ENCODE peak calls at places on chromosome 7, in five cellular contexts. Z, I, S, V and G are unnamed samples.
A peak's percentile ranks its signal among the peaks of the same experiment; 100 is the strongest.

GRCh38 chr7:29019275-29019820 is 61.2 kb upstream of the TRIL start:
- DNase-seq in V (no peak), S (no peak), Z (no peak), I (peak; percentile 8), G (peak; percentile 50)

GRCh38 chr7:129828078-129828762 is 124.5 kb downstream of the UBE2H start:
- DNase-seq in S (no peak), I (no peak), V (no peak), Z (no peak), G (no peak)

GRCh38 chr7:54985405-54986360 is 33.1 kb upstream of the EGFR start:
- DNase-seq in V (no peak), S (peak; percentile 50), I (peak; percentile 98), Z (no peak), G (peak; percentile 85)

GRCh38 chr7:27346531-27347260 is 104.1 kb downstream of the EVX1 start:
- DNase-seq in I (peak; percentile 94), V (peak; percentile 46), Z (no peak), S (peak; percentile 68), G (peak; percentile 73)

GRCh38 chr7:47304727-47305719 is 276.9 kb downstream of the TNS3 start:
- DNase-seq in S (no peak), V (no peak), Z (no peak), I (no peak), G (no peak)

GRCh38 chr7:6252310-6252709 is 20.1 kb downstream of the CYTH3 start:
- DNase-seq in S (no peak), I (no peak), V (no peak), Z (no peak), G (peak; percentile 57)

GRCh38 chr7:128710391-128710930 is 28.7 kb upstream of the CALU start:
- DNase-seq in V (no peak), S (no peak), Z (no peak), I (peak; percentile 54), G (no peak)

GRCh38 chr7:6436385-6436685 is 11.4 kb downstream of the DAGLB start:
- DNase-seq in S (no peak), I (no peak), Z (no peak), V (no peak), G (peak; percentile 3)

GRCh38 chr7:138352570-138353461 is 107.2 kb upstream of the TRIM24 start:
- DNase-seq in I (no peak), V (no peak), Z (no peak), S (no peak), G (no peak)

GRCh38 chr7:27125986-27126394 is 4.6 kb downstream of the HOXA4 start:
- DNase-seq in V (no peak), Z (no peak), S (no peak), I (no peak), G (peak; percentile 78)

GRCh38 chr7:73851410-73852338 is 9.3 kb upstream of the TMEM270 start:
- DNase-seq in I (peak; percentile 99), S (peak; percentile 97), Z (no peak), V (no peak), G (peak; percentile 94)

GRCh38 chr7:127776776-127777390 is 124.9 kb downstream of the SND1 start:
- DNase-seq in I (no peak), V (no peak), Z (no peak), S (peak; percentile 58), G (peak; percentile 87)

GRCh38 chr7:77935652-77936348 is 137.2 kb downstream of the PHTF2 start:
- DNase-seq in Z (no peak), V (no peak), I (peak; percentile 19), S (no peak), G (no peak)

GRCh38 chr7:42671627-42672026 is 240.2 kb downstream of the C7orf25 start:
- DNase-seq in Z (no peak), V (no peak), I (peak; percentile 98), S (no peak), G (peak; percentile 25)

DNA sequence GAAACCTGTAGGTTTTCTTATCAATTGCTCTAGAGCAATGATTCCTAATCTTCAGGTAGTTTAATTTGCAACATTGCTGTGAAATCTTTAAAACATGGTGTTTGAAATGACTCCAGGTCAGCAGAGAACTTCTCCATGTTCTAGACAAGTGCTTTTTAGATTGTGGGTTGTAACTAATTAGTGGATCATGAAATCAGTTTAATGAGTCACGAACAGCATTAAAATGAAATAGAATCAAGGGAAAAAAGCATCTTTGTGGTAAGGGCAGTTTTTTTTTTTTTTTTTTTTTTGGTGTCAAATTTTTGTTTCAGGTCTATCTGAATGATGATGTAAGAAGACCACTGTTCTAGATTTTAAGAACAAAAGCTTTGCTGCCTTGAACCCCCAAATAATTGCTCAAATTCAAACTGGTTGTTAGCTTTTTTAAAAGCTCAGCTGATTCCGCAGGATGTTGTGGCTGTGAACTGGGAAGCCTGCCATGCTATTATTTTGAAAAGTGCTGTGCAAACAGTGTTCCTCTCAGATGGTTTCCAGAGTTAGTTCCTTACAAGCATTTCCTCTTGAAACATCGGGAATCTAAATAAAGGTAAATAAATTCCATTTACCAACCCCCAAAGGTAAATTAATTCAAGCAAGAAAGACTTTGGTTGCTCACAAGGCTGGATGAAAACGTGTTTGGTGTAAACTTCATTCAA is 13.1 kb upstream of the PDK4 start:
- DNase-seq in V (peak; percentile 57), S (no peak), Z (peak; percentile 73), I (peak; percentile 26), G (no peak)
- H3K4me3 ChIP-seq in V (peak overlapping the region; percentile 23), S (no peak overlapping the region), Z (no peak overlapping the region), I (no peak overlapping the region), G (peak overlapping the region; percentile 30)

GRCh38 chr7:108066486-108066885 is 63.5 kb upstream of the LAMB1 start:
- DNase-seq in V (no peak), Z (no peak), I (peak; percentile 93), S (no peak), G (no peak)
- H3K4me3 ChIP-seq in V (no peak overlapping the region), Z (no peak overlapping the region), I (no peak overlapping the region), S (no peak overlapping the region), G (no peak overlapping the region)

GRCh38 chr7:18341756-18342155 is 153.8 kb upstream of the HDAC9 start:
- DNase-seq in S (no peak), Z (no peak), I (no peak), V (no peak), G (no peak)

GRCh38 chr7:18338910-18339309 is 156.6 kb upstream of the HDAC9 start:
- DNase-seq in Z (no peak), S (no peak), V (no peak), I (no peak), G (no peak)

GRCh38 chr7:18343047-18343446 is 152.5 kb upstream of the HDAC9 start:
- DNase-seq in S (no peak), I (no peak), V (no peak), Z (no peak), G (no peak)

GRCh38 chr7:18337023-18337422 is 158.5 kb upstream of the HDAC9 start:
- DNase-seq in V (no peak), I (no peak), S (no peak), Z (no peak), G (no peak)

GRCh38 chr7:18337425-18337824 is 158.1 kb upstream of the HDAC9 start:
- DNase-seq in Z (no peak), S (no peak), I (no peak), V (no peak), G (no peak)
- H3K4me3 ChIP-seq in Z (no peak overlapping the region), S (no peak overlapping the region), I (no peak overlapping the region), V (no peak overlapping the region), G (no peak overlapping the region)

GRCh38 chr7:18755793-18756192 is 260.2 kb downstream of the HDAC9 start:
- DNase-seq in Z (no peak), S (no peak), I (no peak), V (no peak), G (no peak)

GRCh38 chr7:18756378-18757050 is 261.0 kb downstream of the HDAC9 start:
- DNase-seq in Z (no peak), V (no peak), S (no peak), I (no peak), G (no peak)

GRCh38 chr7:18754766-18755165 is 259.2 kb downstream of the HDAC9 start:
- DNase-seq in I (no peak), Z (no peak), V (no peak), S (no peak), G (no peak)

GRCh38 chr7:18760046-18760445 is 264.5 kb downstream of the HDAC9 start:
- DNase-seq in I (no peak), S (no peak), V (no peak), Z (no peak), G (no peak)

DNA sequence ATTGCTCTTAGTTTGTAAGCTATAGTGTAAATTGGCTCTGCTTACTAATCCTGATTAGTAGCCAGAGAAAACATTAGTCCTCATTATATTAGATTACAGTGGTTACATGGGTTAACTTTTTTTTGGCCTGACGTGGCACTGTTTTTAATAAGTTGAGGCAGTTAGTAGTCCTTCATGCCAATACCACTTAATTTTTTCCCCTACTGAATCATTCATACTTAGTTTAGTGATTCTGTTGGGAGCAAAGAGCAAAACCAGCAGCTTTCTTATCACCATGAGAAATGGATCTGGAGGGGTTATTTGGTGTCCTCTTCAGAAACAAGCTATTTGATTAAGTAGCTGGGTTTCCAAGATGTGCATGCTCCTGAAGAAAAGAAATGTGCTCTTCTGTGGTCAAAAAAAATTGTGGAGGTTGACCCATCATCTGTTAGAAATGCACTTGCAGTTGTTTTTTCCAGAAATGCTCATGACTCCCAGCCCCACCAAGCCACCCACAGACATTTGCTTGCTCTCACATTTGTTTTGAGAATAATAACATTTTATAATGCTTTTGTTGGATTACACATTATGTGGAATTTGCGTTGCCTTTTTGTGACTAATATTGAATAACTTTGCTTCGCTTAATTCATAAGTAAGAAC is 258.5 kb downstream of the HDAC9 start:
- DNase-seq in Z (no peak), I (no peak), V (no peak), S (no peak), G (no peak)
- H3K4me3 ChIP-seq in Z (no peak overlapping the region), I (no peak overlapping the region), V (no peak overlapping the region), S (no peak overlapping the region), G (peak overlapping the region; percentile 42)

GRCh38 chr7:100488333-100489095 is 4.8 kb downstream of the NYAP1 start:
- DNase-seq in I (no peak), V (no peak), Z (no peak), S (no peak), G (peak; percentile 73)
- H3K4me3 ChIP-seq in I (no peak overlapping the region), V (no peak overlapping the region), Z (no peak overlapping the region), S (no peak overlapping the region), G (no peak overlapping the region)

GRCh38 chr7:157686285-157686894 is 349.6 kb downstream of the DNAJB6 start:
- DNase-seq in I (no peak), S (no peak), V (no peak), Z (no peak), G (no peak)
- H3K4me3 ChIP-seq in I (no peak overlapping the region), S (no peak overlapping the region), V (no peak overlapping the region), Z (no peak overlapping the region), G (no peak overlapping the region)